ENCODE peak calls at places on chromosomes 1 and 21, in four cellular contexts. J is heart right ventricle, X is mesothelial cell of epicardium, G is lower lobe of right lung. E is an unnamed sample.
A peak's percentile ranks its signal among the peaks of the same experiment; 100 is the strongest.

GRCh38 chr1:31785020-31785946 is 21.1 kb upstream of the ADGRB2 start:
- DNase-seq in J (no peak), X (no peak), G (peak; percentile 40), E (no peak)

GRCh38 chr1:91894036-91894761 is 8.2 kb upstream of the TGFBR3 start:
- DNase-seq in J (no peak), X (no peak), G (no peak), E (no peak)

GRCh38 chr21:41361786-41362604 is at the start of gene MX2:
- DNase-seq in J (peak; percentile 85), X (peak; percentile 37), G (peak; percentile 80), E (no peak)

GRCh38 chr1:220544901-220545303 is 17.0 kb downstream of the MARK1 start:
- DNase-seq in J (no peak), X (no peak), G (no peak), E (no peak)

GRCh38 chr21:44934797-44935532 is 4.9 kb upstream of the SLX9 start:
- DNase-seq in J (no peak), X (no peak), G (peak; percentile 24), E (no peak)

GRCh38 chr1:80639777-80640533 is 1160.8 kb upstream of the ADGRL2 start:
- DNase-seq in J (no peak), X (no peak), G (no peak), E (no peak)

GRCh38 chr21:15978158-15978805 is 248.5 kb downstream of the USP25 start:
- DNase-seq in J (no peak), X (no peak), G (no peak), E (no peak)

GRCh38 chr1:217965156-217965786 is 319.8 kb upstream of the RRP15 start:
- DNase-seq in J (no peak), X (no peak), G (no peak), E (no peak)

GRCh38 chr1:81582467-81582986 is 218.2 kb upstream of the ADGRL2 start:
- DNase-seq in J (no peak), X (no peak), G (no peak), E (no peak)

GRCh38 chr1:74712863-74713262 is 20.0 kb downstream of the CRYZ start:
- DNase-seq in J (no peak), X (no peak), G (no peak), E (no peak)

GRCh38 chr21:42638266-42638863 is 15.1 kb upstream of the PDE9A start:
- DNase-seq in J (no peak), X (no peak), G (no peak), E (no peak)

GRCh38 chr1:39154553-39155361 is 49.7 kb upstream of the MACF1 start:
- DNase-seq in J (peak; percentile 63), X (no peak), G (no peak), E (no peak)

GRCh38 chr1:51583532-51583931 is 33.4 kb upstream of the OSBPL9 start:
- DNase-seq in J (peak; percentile 76), X (no peak), G (peak; percentile 46), E (no peak)

GRCh38 chr1:33696962-33697361 is 166.9 kb upstream of the HMGB4 start:
- DNase-seq in J (no peak), X (no peak), G (no peak), E (no peak)

GRCh38 chr21:44316277-44316900 is 16.5 kb downstream of the PFKL start:
- DNase-seq in J (no peak), X (no peak), G (no peak), E (no peak)

GRCh38 chr1:218656301-218657037 is 311.3 kb downstream of the TGFB2 start:
- DNase-seq in J (no peak), X (no peak), G (no peak), E (no peak)

GRCh38 chr1:171017431-171017830 is 73.3 kb upstream of the FMO3 start:
- DNase-seq in J (no peak), X (no peak), G (no peak), E (no peak)

GRCh38 chr1:168498159-168498609 is 45.6 kb downstream of the XCL2 start:
- DNase-seq in J (no peak), X (no peak), G (no peak), E (no peak)

GRCh38 chr1:1098656-1099425 is 17.0 kb downstream of the C1orf159 start:
- DNase-seq in J (no peak), X (peak; percentile 19), G (no peak), E (peak; percentile 24)

GRCh38 chr1:183416850-183417690 is 1.1 kb downstream of the NMNAT2 start:
- DNase-seq in J (peak; percentile 59), X (peak; percentile 86), G (peak; percentile 70), E (peak; percentile 86)

GRCh38 chr1:219757890-219758289 is 145.0 kb upstream of the ZC3H11B start:
- DNase-seq in J (peak; percentile 53), X (peak; percentile 81), G (no peak), E (peak; percentile 70)

GRCh38 chr1:38064232-38064903 is 17.8 kb upstream of the POU3F1 start:
- DNase-seq in J (no peak), X (no peak), G (no peak), E (no peak)

GRCh38 chr21:17045214-17045835 is 467.5 kb upstream of the CXADR start:
- DNase-seq in J (no peak), X (no peak), G (no peak), E (no peak)

GRCh38 chr1:151058682-151059341 is 610 bp downstream of the CDC42SE1 start:
- DNase-seq in J (peak; percentile 21), X (peak; percentile 79), G (peak; percentile 86), E (no peak)

GRCh38 chr1:183148599-183148998 is 37.5 kb upstream of the LAMC2 start:
- DNase-seq in J (no peak), X (no peak), G (no peak), E (no peak)

GRCh38 chr1:83770322-83770661 is 228.6 kb downstream of the TTLL7 start:
- DNase-seq in J (no peak), X (no peak), G (no peak), E (no peak)

GRCh38 chr1:206809504-206810084 is 37.3 kb upstream of the IL10 start:
- DNase-seq in J (no peak), X (no peak), G (no peak), E (no peak)

GRCh38 chr1:109823543-109824348 is 60.0 kb upstream of the EPS8L3 start:
- DNase-seq in J (no peak), X (no peak), G (no peak), E (peak; percentile 67)

GRCh38 chr1:24108334-24109165 is 3.4 kb downstream of the MYOM3 start:
- DNase-seq in J (no peak), X (no peak), G (peak; percentile 25), E (no peak)

DNA sequence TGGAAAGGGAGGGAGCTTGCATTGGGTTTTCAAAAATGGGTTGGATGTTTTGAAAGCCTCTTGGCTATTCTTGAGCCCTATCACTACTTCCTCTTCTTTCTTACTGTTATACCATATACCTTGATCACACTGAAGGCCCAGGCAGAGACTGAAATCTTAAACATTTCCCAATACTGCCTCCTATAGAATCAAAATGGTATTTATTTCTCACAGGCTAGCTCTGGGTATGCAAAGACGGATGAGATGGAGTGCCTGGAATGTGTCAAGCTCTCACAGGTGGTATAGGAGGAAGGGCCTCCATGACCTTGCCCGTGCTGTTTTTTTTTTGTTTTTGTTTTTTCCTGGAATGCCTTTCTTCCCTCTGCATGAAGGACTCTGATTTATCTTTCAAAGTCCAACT is 268.4 kb upstream of the USP24 start:
- DNase-seq in J (no peak), X (no peak), G (no peak), E (no peak)
- TF ChIP-seq CTCF in J (no peak), X (peak; percentile 36), G (no peak), E (peak; percentile 28)

DNA sequence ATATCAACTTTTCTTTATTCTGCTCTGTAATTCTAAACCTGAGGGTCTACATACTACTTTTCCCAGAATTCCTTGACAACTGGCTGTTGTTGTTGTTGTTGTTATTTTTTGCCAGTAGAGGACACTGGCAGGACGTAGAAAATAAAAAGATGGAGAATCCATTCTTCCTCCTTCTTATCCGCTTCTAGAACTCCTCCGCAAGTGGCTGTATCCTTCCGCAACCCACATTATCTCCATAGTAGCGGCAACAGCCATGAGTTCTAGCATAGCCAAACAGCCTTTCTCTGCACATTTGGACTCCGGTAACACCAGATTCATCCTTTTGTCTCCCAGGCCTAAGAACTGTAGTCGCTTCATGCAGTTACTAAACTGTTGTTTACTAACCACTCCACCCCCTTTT is 91.1 kb upstream of the CACHD1 start:
- DNase-seq in J (no peak), X (no peak), G (no peak), E (no peak)
- TF ChIP-seq CTCF in J (peak; percentile 41), X (no peak), G (peak; percentile 9), E (peak; percentile 17)

GRCh38 chr1:156963621-156964020 is 43.2 kb downstream of the LRRC71 start:
- DNase-seq in J (no peak), X (no peak), G (peak; percentile 65), E (no peak)

GRCh38 chr1:156958247-156958714 is 37.8 kb downstream of the LRRC71 start:
- DNase-seq in J (no peak), X (no peak), G (no peak), E (no peak)

GRCh38 chr1:156959414-156959813 is 39.0 kb downstream of the LRRC71 start:
- DNase-seq in J (no peak), X (no peak), G (no peak), E (no peak)

GRCh38 chr1:156964431-156964830 is 44.0 kb downstream of the LRRC71 start:
- DNase-seq in J (no peak), X (no peak), G (no peak), E (no peak)

DNA sequence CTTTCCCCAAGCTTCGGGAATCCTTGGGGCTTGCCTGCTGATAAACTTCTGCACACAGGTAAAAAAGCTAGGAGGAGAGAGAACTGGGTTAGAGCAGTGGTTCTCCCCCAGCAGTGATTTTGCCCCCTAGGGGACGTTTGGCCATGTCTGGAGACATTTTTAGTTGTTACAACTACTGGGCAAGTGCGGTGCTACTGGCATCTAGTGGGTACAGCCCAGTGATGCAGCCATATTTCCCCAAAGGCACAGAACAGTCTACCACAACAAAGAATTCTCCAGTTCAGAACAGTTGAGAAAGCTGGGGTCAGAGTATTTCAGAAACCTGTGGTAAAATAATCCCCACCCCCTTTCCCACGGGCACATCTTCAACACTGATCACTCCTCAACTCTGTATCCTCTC is 41.3 kb downstream of the LRRC71 start:
- DNase-seq in J (no peak), X (no peak), G (no peak), E (no peak)
- TF ChIP-seq CTCF in J (no peak), X (no peak), G (no peak), E (peak; percentile 37)

DNA sequence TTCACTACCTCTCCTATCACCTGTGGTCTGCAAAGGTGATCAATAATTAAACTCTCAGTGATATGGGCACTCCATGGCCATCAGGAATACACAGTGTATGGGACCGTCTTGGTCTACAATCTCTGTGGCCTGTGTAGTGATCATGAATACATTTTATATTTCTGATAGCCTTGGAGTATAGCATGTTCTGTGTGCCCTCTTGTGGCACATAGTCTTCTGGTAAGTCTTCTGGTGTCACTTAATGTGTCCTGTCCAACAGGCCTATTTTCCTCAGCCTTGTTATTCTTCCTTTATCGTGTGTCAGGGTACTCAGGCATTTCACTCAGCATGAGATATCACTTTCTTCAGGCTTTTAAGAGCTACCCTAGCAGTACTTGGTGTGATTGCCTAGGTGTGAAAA is 393.6 kb downstream of the AGBL4 start:
- DNase-seq in J (no peak), X (no peak), G (no peak), E (no peak)
- TF ChIP-seq CTCF in J (no peak), X (no peak), G (no peak), E (no peak)